ENCODE peak calls at places on chromosomes 7 and 10, in four cellular contexts. R, U, G and N are unnamed samples.
A peak's percentile ranks its signal among the peaks of the same experiment; 100 is the strongest.

GRCh38 chr7:143205560-143206293 is 16.1 kb upstream of the TAS2R40 start:
- DNase-seq in R (peak; percentile 71), U (peak; percentile 78), G (no peak), N (no peak)

GRCh38 chr10:62669351-62669750 is 135.2 kb upstream of the ADO start:
- DNase-seq in R (no peak), U (no peak), G (no peak), N (no peak)

GRCh38 chr7:30254717-30255095 is 29.7 kb upstream of the ZNRF2 start:
- DNase-seq in R (no peak), U (no peak), G (no peak), N (no peak)

GRCh38 chr7:147240468-147240867 is 1123.9 kb downstream of the CNTNAP2 start:
- DNase-seq in R (no peak), U (no peak), G (no peak), N (no peak)

GRCh38 chr7:31126976-31127375 is 74.9 kb downstream of the ADCYAP1R1 start:
- DNase-seq in R (peak; percentile 19), U (no peak), G (peak; percentile 51), N (no peak)

GRCh38 chr7:151010307-151011096 is 13.8 kb downstream of the ATG9B start:
- DNase-seq in R (no peak), U (no peak), G (no peak), N (no peak)

GRCh38 chr10:123998197-123999141 is 94.9 kb downstream of the CHST15 start:
- DNase-seq in R (no peak), U (peak; percentile 1), G (no peak), N (no peak)

GRCh38 chr10:79304479-79305087 is 42.7 kb upstream of the PPIF start:
- DNase-seq in R (no peak), U (no peak), G (peak; percentile 49), N (no peak)

GRCh38 chr7:135206887-135207738 is 4.2 kb downstream of the WDR91 start:
- DNase-seq in R (no peak), U (no peak), G (no peak), N (no peak)

GRCh38 chr10:61633665-61634064 is 29.1 kb upstream of the CABCOCO1 start:
- DNase-seq in R (peak; percentile 63), U (no peak), G (peak; percentile 55), N (no peak)

GRCh38 chr10:91435241-91435640 is 25.1 kb downstream of the HECTD2 start:
- DNase-seq in R (no peak), U (no peak), G (no peak), N (no peak)

GRCh38 chr7:95933618-95934017 is 161.3 kb downstream of the DYNC1I1 start:
- DNase-seq in R (no peak), U (no peak), G (no peak), N (no peak)

GRCh38 chr10:42753507-42754154 is 29.0 kb upstream of the BMS1 start:
- DNase-seq in R (no peak), U (no peak), G (peak; percentile 5), N (no peak)

GRCh38 chr10:90451283-90451682 is 406.6 kb downstream of the HTR7 start:
- DNase-seq in R (peak; percentile 58), U (no peak), G (peak; percentile 22), N (no peak)

GRCh38 chr10:9260690-9261089 is 1206.2 kb downstream of the GATA3 start:
- DNase-seq in R (no peak), U (no peak), G (no peak), N (no peak)

GRCh38 chr10:101238732-101239105 is 9.5 kb upstream of the LBX1 start:
- DNase-seq in R (no peak), U (no peak), G (no peak), N (no peak)

GRCh38 chr7:128425851-128426250 is 16.1 kb upstream of the IMPDH1 start:
- DNase-seq in R (peak; percentile 56), U (peak; percentile 68), G (peak; percentile 57), N (peak; percentile 68)

GRCh38 chr10:49651039-49651835 is 28.2 kb upstream of the C10orf53 start:
- DNase-seq in R (no peak), U (no peak), G (no peak), N (no peak)

GRCh38 chr10:131880016-131880590 is 20.7 kb upstream of the PPP2R2D start:
- DNase-seq in R (no peak), U (no peak), G (no peak), N (no peak)

GRCh38 chr10:13949844-13950542 is 363.2 kb downstream of the PRPF18 start:
- DNase-seq in R (peak; percentile 96), U (no peak), G (peak; percentile 90), N (peak; percentile 21)

GRCh38 chr7:41709621-41710020 is 6.7 kb upstream of the INHBA start:
- DNase-seq in R (peak; percentile 99), U (no peak), G (peak; percentile 93), N (no peak)

GRCh38 chr10:103493362-103493871 is at the start of gene NEURL1:
- DNase-seq in R (no peak), U (peak; percentile 36), G (peak; percentile 27), N (no peak)

GRCh38 chr10:133131754-133132710 is 28.0 kb upstream of the KNDC1 start:
- DNase-seq in R (no peak), U (peak; percentile 37), G (no peak), N (no peak)

GRCh38 chr7:50613473-50613872 is 48.3 kb upstream of the DDC start:
- DNase-seq in R (no peak), U (no peak), G (no peak), N (no peak)

GRCh38 chr7:99375070-99375807 is 709 bp downstream of the ARPC1B start:
- DNase-seq in R (peak; percentile 72), U (peak; percentile 65), G (peak; percentile 79), N (peak; percentile 63)

GRCh38 chr10:60942134-60942533 is 1.9 kb downstream of the RHOBTB1 start:
- DNase-seq in R (no peak), U (no peak), G (no peak), N (no peak)

GRCh38 chr7:1087952-1088920 is at the start of gene GPER1:
- DNase-seq in R (no peak), U (peak; percentile 53), G (peak; percentile 20), N (peak; percentile 23)

GRCh38 chr10:62817120-62817762 is 1.1 kb upstream of the EGR2 start:
- DNase-seq in R (peak; percentile 32), U (peak; percentile 52), G (peak; percentile 44), N (peak; percentile 31)

GRCh38 chr7:135194494-135195095 is 16.7 kb downstream of the WDR91 start:
- DNase-seq in R (no peak), U (no peak), G (peak; percentile 52), N (no peak)

GRCh38 chr7:70569335-70569819 is 562.6 kb upstream of the GALNT17 start:
- DNase-seq in R (no peak), U (no peak), G (no peak), N (no peak)

GRCh38 chr10:93999401-93999851 is 5.7 kb downstream of the PLCE1 start:
- DNase-seq in R (peak; percentile 87), U (no peak), G (peak; percentile 54), N (peak; percentile 70)